ENCODE peak calls at places on chromosome 10, in five cellular contexts. M, L, H, O and R are unnamed samples.

GRCh38 chr10:6120691-6121090 is 31.9 kb downstream of the RBM17 start:
- DNase-seq in H (no peak), L (no peak), O (no peak), M (no peak), R (no peak)

GRCh38 chr10:97778452-97779302 is 6.9 kb upstream of the SFRP5 start:
- DNase-seq in L (no peak), H (no peak), O (no peak), M (no peak), R (no peak)

GRCh38 chr10:69839696-69840345 is 38.1 kb downstream of the COL13A1 start:
- DNase-seq in H (peak), L (peak), O (no peak), M (no peak), R (no peak)

GRCh38 chr10:85139124-85139523 is 810.7 kb downstream of the CCSER2 start:
- DNase-seq in L (no peak), M (peak), H (no peak), O (no peak), R (no peak)

GRCh38 chr10:99788598-99789259 is 6.3 kb downstream of the ABCC2 start:
- DNase-seq in L (no peak), O (no peak), H (no peak), M (peak), R (peak)

GRCh38 chr10:28248092-28248491 is 54.8 kb downstream of the MPP7 start:
- DNase-seq in O (no peak), H (peak), M (no peak), L (peak), R (no peak)

GRCh38 chr10:28253174-28253783 is 49.6 kb downstream of the MPP7 start:
- DNase-seq in O (no peak), M (no peak), L (no peak), H (no peak), R (no peak)

GRCh38 chr10:121956111-121957061 is 18.6 kb downstream of the NSMCE4A start:
- DNase-seq in M (no peak), H (peak), O (no peak), L (peak), R (no peak)

GRCh38 chr10:111137587-111137986 is 60.8 kb downstream of the ADRA2A start:
- DNase-seq in H (no peak), M (no peak), L (no peak), O (no peak), R (no peak)

GRCh38 chr10:580796-581195 is 108.7 kb downstream of the DIP2C start:
- DNase-seq in H (peak), M (no peak), O (no peak), L (peak), R (no peak)

GRCh38 chr10:104908581-104908980 is 267.5 kb downstream of the SORCS3 start:
- DNase-seq in L (no peak), M (no peak), O (no peak), H (no peak), R (no peak)

GRCh38 chr10:124087672-124088634 is 5.4 kb downstream of the CHST15 start:
- DNase-seq in H (no peak), O (peak), M (peak), L (no peak), R (no peak)

GRCh38 chr10:44569193-44570091 is 184.5 kb upstream of the CXCL12 start:
- DNase-seq in H (no peak), M (peak), O (no peak), L (peak), R (no peak)

GRCh38 chr10:48523820-48524758 is 80.8 kb downstream of the ARHGAP22 start:
- DNase-seq in O (no peak), M (no peak), H (no peak), L (no peak), R (peak)

GRCh38 chr10:9069136-9069535 is 1014.6 kb downstream of the GATA3 start:
- DNase-seq in L (no peak), M (no peak), O (no peak), H (peak), R (no peak)

GRCh38 chr10:6647811-6648526 is 67.9 kb upstream of the PRKCQ start:
- DNase-seq in M (peak), O (no peak), H (peak), L (peak), R (no peak)

GRCh38 chr10:20635545-20635944 is 261.6 kb downstream of the NEBL start:
- DNase-seq in H (no peak), M (no peak), L (no peak), O (no peak), R (no peak)

GRCh38 chr10:109633846-109634245 is 289.5 kb downstream of the XPNPEP1 start:
- DNase-seq in M (no peak), H (no peak), L (no peak), O (no peak), R (no peak)

GRCh38 chr10:100346351-100346764 is 675 bp upstream of the SCD start:
- DNase-seq in H (peak), L (peak), O (peak), M (peak), R (no peak)

GRCh38 chr10:64731016-64731415 is 1209.8 kb downstream of the REEP3 start:
- DNase-seq in O (no peak), H (no peak), M (no peak), L (no peak), R (no peak)

GRCh38 chr10:101227765-101228681 is 1.2 kb downstream of the LBX1 start:
- DNase-seq in M (no peak), H (peak), L (no peak), O (no peak), R (no peak)

GRCh38 chr10:81838950-81839349 is 36.0 kb upstream of the NRG3 start:
- DNase-seq in M (no peak), O (no peak), L (peak), H (no peak), R (no peak)

GRCh38 chr10:99234067-99234738 is 1.4 kb downstream of the HPSE2 start:
- DNase-seq in O (peak), L (peak), M (peak), H (peak), R (no peak)

GRCh38 chr10:22253578-22253882 is 35.7 kb upstream of the EBLN1 start:
- DNase-seq in O (peak), M (peak), H (no peak), L (no peak), R (no peak)

GRCh38 chr10:38600696-38601095 is 506.6 kb downstream of the ZNF37A start:
- DNase-seq in H (no peak), O (peak), L (no peak), M (no peak), R (no peak)

GRCh38 chr10:83886871-83887270 is 252.4 kb upstream of the GHITM start:
- DNase-seq in H (no peak), L (no peak), M (no peak), O (no peak), R (no peak)

GRCh38 chr10:21929070-21929469 is 74.5 kb downstream of the DNAJC1 start:
- DNase-seq in M (no peak), O (no peak), H (peak), L (no peak), R (no peak)

GRCh38 chr10:133528845-133529575 is 1.8 kb downstream of the CYP2E1 start:
- DNase-seq in H (no peak), O (no peak), M (no peak), L (peak), R (no peak)

GRCh38 chr10:122462533-122463465 is 1.4 kb downstream of the HTRA1 start:
- DNase-seq in L (peak), H (peak), M (no peak), O (peak), R (no peak)

GRCh38 chr10:78548369-78548985 is 514.8 kb downstream of the RPS24 start:
- DNase-seq in H (no peak), M (no peak), L (no peak), O (no peak), R (no peak)

GRCh38 chr10:23994459-23995046 is 214.4 kb upstream of the KIAA1217 start:
- DNase-seq in O (no peak), M (peak), H (peak), L (peak), R (no peak)

GRCh38 chr10:71749396-71749795 is 23.9 kb downstream of the VSIR start:
- DNase-seq in O (no peak), L (no peak), M (no peak), H (no peak), R (no peak)

GRCh38 chr10:71747808-71748523 is 25.4 kb downstream of the VSIR start:
- DNase-seq in L (no peak), M (no peak), O (no peak), H (no peak), R (no peak)

GRCh38 chr10:71747039-71747807 is 26.1 kb downstream of the VSIR start:
- DNase-seq in H (peak), M (no peak), L (no peak), O (no peak), R (no peak)

GRCh38 chr10:71750124-71750841 is 23.0 kb downstream of the VSIR start:
- DNase-seq in M (no peak), H (no peak), O (no peak), L (no peak), R (no peak)

GRCh38 chr10:71748671-71749191 is 24.6 kb downstream of the VSIR start:
- DNase-seq in M (peak), L (no peak), O (no peak), H (no peak), R (no peak)
- H3K4me3 ChIP-seq in M (no peak), L (no peak), O (no peak), H (no peak), R (no peak)

DNA sequence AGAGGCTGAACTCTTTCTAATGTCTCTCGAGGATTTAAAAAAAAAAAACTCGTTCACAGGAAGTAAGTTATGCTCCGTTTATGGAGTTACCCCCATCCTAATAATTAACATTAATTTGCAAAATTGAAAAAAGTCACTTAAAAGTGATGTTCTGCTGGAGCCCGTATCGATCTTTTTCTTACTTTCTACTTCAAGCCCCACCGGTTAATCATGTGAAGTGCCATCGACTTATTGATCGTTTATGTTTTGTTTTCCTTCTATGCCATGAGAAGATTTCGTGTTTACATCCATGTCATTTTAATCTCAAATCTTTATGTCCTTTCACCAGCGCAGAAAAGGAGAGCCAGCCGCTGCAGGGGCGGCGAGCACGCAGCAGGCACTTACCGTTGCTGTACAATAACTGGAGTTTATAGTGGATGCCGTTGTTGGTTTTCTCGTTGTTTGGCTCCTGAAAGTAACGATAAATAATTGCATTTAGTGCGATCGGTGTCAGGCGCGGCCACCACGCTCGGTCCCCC is 1.5 kb downstream of the EBF3 start:
- DNase-seq in H (no peak), M (no peak), L (no peak), O (no peak), R (peak)
- H3K4me3 ChIP-seq in H (peak), M (no peak), L (peak), O (no peak), R (peak)

DNA sequence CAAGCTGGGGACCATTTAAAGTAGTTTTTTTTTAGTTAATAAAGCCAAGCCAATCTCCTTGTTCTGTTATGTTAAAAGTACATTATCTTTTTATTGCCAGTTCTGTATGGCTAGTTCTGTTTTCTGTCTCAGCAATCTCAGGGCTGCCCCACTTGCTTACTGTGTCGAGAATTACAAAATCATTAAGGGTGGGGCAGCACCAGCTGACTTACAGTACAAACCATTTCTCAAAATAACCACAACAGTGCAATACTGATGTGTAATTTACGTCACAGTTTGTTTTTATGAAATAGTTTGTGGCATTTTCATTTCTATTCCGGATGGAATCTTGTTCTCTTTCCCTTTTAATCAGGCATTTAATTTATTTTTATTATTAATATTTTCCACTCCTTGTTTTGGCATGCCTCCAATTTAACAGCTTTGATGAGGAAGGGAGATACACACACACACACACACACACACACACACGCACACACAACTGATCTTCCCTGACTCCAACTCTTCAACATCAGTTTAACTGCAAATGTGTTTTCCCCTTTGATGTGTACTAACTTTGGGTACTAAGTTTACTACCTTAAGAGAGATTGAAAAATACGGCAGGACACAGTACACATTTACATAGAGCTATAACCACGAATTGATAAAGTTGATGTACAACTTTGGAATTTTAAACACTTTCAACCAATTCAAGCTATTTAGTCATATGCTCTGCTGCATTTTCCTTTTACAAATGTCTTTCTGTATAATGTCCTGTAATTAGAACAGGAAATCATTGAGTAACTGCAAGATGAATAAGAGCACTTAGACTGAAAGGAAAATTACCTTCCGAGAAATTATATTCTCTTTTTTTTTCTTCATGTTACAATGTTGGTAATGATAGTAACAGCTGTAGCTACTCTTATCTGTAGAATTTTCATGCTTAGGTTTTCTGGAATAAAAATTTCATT is 91.5 kb downstream of the ARID5B start:
- DNase-seq in M (peak), H (peak), O (no peak), L (peak), R (no peak)
- H3K4me3 ChIP-seq in M (no peak), H (peak), O (peak), L (peak), R (peak)

GRCh38 chr10:71367279-71367678 is 29.4 kb upstream of the CDH23 start:
- DNase-seq in H (peak), L (no peak), O (no peak), M (no peak), R (no peak)

GRCh38 chr10:71369602-71370001 is 27.1 kb upstream of the CDH23 start:
- DNase-seq in L (no peak), O (no peak), H (no peak), M (no peak), R (no peak)

GRCh38 chr10:71368639-71369038 is 28.1 kb upstream of the CDH23 start:
- DNase-seq in L (no peak), M (no peak), O (no peak), H (no peak), R (no peak)

GRCh38 chr10:71371750-71372166 is 25.0 kb upstream of the CDH23 start:
- DNase-seq in H (no peak), M (no peak), L (no peak), O (no peak), R (no peak)

DNA sequence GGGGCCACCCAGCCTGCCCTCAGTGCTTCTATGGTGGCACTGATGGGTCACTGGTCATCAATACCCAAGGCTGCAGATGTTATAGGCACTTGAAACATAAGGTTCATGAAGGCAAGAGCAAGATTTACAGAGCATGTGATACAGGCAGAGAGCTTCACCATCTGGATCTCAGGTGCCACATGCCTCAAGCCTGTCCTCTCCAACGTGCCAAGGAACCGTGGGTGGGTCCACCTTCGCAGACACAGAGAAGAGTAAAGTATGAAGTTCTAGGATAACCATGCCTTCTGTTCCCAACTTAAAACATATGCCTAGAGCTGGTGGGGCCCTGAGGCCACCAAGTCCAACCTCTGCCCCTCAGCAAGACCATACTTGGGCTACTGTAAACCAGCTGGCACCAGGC is 26.7 kb upstream of the CDH23 start:
- DNase-seq in L (no peak), O (no peak), M (no peak), H (no peak), R (no peak)
- H3K4me3 ChIP-seq in L (no peak), O (no peak), M (no peak), H (no peak), R (no peak)

DNA sequence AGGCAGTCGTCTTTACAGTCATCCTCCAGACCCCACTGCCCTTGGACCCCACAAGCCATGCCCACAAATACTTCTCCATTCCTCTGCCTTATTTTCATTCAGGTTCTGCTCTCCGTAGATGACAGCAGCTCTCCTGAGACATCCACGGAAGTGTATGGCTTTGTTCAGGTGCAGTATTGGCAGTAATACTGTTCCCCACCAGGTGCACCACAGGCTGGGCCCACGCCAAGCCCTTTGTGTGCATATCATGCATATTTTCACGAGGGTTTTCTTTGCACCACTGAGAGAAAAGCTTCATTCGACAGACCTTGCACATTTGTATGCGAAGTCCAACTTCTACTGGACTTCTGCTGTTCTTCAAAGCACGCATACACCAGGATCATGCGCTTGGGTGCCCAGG is 37.7 kb upstream of the PITRM1 start:
- DNase-seq in M (no peak), O (no peak), H (no peak), L (no peak), R (no peak)
- H3K4me3 ChIP-seq in M (no peak), O (no peak), H (no peak), L (no peak), R (no peak)

GRCh38 chr10:106515206-106515790 is 649.2 kb downstream of the SORCS1 start:
- DNase-seq in O (no peak), L (no peak), M (no peak), H (peak), R (no peak)

GRCh38 chr10:106520698-106521097 is 643.8 kb downstream of the SORCS1 start:
- DNase-seq in H (no peak), M (no peak), L (no peak), O (no peak), R (no peak)

GRCh38 chr10:106519376-106520035 is 645.0 kb downstream of the SORCS1 start:
- DNase-seq in M (no peak), O (no peak), L (no peak), H (no peak), R (no peak)
- H3K4me3 ChIP-seq in M (no peak), O (no peak), L (no peak), H (no peak), R (no peak)

GRCh38 chr10:68598978-68599753 is 39.0 kb downstream of the TET1 start:
- DNase-seq in O (no peak), M (no peak), H (peak), L (no peak), R (no peak)
- H3K4me3 ChIP-seq in O (no peak), M (no peak), H (peak), L (no peak), R (no peak)

GRCh38 chr10:88883443-88883799 is 3.4 kb downstream of the STAMBPL1 start:
- DNase-seq in M (no peak), L (no peak), H (no peak), O (no peak), R (no peak)

GRCh38 chr10:88880287-88881094 is 446 bp downstream of the STAMBPL1 start:
- DNase-seq in M (peak), O (peak), L (peak), H (peak), R (no peak)

GRCh38 chr10:88879754-88880286 is at the start of gene STAMBPL1:
- DNase-seq in H (no peak), O (no peak), L (no peak), M (peak), R (no peak)

GRCh38 chr10:88881335-88881734 is 1.3 kb downstream of the STAMBPL1 start:
- DNase-seq in M (no peak), O (no peak), H (no peak), L (no peak), R (no peak)

DNA sequence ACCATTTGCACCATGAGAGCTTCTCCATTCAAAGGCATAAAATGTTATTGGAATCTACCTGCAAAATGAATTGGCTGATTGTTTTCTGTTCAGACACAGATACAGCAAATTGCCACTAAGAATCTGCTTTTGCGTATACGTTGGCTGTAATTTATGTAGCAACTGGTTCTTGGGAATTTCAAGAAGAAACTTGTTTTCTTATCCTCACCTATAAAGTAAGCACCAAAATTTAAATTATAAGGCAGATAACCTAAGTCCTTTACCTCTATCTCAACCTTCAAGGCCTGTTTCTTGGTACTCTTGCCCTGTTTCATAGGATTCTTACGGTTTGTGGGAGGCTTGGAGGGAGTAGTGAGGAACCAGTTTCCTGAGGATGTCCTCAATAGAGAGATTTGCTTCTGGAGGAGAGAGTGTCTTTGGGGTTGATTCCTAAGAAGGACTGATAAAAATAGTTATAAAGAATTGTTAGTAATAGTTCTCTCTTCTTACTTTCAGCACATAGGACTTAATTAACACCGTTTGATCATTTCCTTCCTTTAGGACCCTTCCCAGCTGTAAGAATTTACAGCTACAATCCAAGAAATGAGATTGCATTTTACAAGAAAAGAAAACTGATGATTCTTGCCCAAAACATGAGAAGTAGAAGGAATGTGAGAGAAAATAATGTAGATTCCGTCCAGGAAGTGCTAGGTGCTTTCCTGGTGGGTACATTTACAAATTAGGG is 2.0 kb downstream of the STAMBPL1 start:
- DNase-seq in M (no peak), O (no peak), L (no peak), H (no peak), R (no peak)
- H3K4me3 ChIP-seq in M (no peak), O (no peak), L (peak), H (no peak), R (no peak)